ENCODE peak calls at places on chromosomes 6 and 20, in six cellular contexts. One of them, this sample, is unnamed.

GRCh38 chr6:30483677-30484279 is 5.5 kb upstream of the HLA-E start:
- DNase-seq in left ventricle myocardium superior: no peak
- DNase-seq in AG10803: peak; percentile 70
- DNase-seq in stimulated activated effector memory CD8-positive, alpha-beta T cell treated with anti-CD3 and anti-CD28 coated beads, Interleukin-12 subunit alpha, Interleukin-12 subunit beta, amount 100 ng/mL, for 72 hours: no peak
- DNase-seq in NCI-H1694 treated with DMSO at 0.1 percent for 48 hours: peak; percentile 14
- DNase-seq in A172: peak; percentile 62
- DNase-seq in this sample: no peak

GRCh38 chr6:135094403-135094821 is 39.8 kb upstream of the HBS1L start:
- DNase-seq in left ventricle myocardium superior: no peak
- DNase-seq in AG10803: no peak
- DNase-seq in stimulated activated effector memory CD8-positive, alpha-beta T cell treated with anti-CD3 and anti-CD28 coated beads, Interleukin-12 subunit alpha, Interleukin-12 subunit beta, amount 100 ng/mL, for 72 hours: no peak
- DNase-seq in NCI-H1694 treated with DMSO at 0.1 percent for 48 hours: no peak
- DNase-seq in A172: peak; percentile 20
- DNase-seq in this sample: no peak

GRCh38 chr20:22775671-22776139 is 191.3 kb upstream of the FOXA2 start:
- DNase-seq in left ventricle myocardium superior: no peak
- DNase-seq in AG10803: no peak
- DNase-seq in stimulated activated effector memory CD8-positive, alpha-beta T cell treated with anti-CD3 and anti-CD28 coated beads, Interleukin-12 subunit alpha, Interleukin-12 subunit beta, amount 100 ng/mL, for 72 hours: no peak
- DNase-seq in NCI-H1694 treated with DMSO at 0.1 percent for 48 hours: no peak
- DNase-seq in A172: peak; percentile 98
- DNase-seq in this sample: no peak

GRCh38 chr6:143333081-143333480 is 117.4 kb downstream of the ADAT2 start:
- DNase-seq in left ventricle myocardium superior: no peak
- DNase-seq in AG10803: peak; percentile 25
- DNase-seq in stimulated activated effector memory CD8-positive, alpha-beta T cell treated with anti-CD3 and anti-CD28 coated beads, Interleukin-12 subunit alpha, Interleukin-12 subunit beta, amount 100 ng/mL, for 72 hours: no peak
- DNase-seq in NCI-H1694 treated with DMSO at 0.1 percent for 48 hours: no peak
- DNase-seq in A172: no peak
- DNase-seq in this sample: no peak

GRCh38 chr6:118562959-118563358 is 14.9 kb downstream of the PLN start:
- DNase-seq in left ventricle myocardium superior: no peak
- DNase-seq in AG10803: peak; percentile 65
- DNase-seq in stimulated activated effector memory CD8-positive, alpha-beta T cell treated with anti-CD3 and anti-CD28 coated beads, Interleukin-12 subunit alpha, Interleukin-12 subunit beta, amount 100 ng/mL, for 72 hours: no peak
- DNase-seq in NCI-H1694 treated with DMSO at 0.1 percent for 48 hours: no peak
- DNase-seq in A172: no peak
- DNase-seq in this sample: no peak

GRCh38 chr6:167150815-167151557 is 6.8 kb downstream of the GPR31 start:
- DNase-seq in left ventricle myocardium superior: no peak
- DNase-seq in AG10803: no peak
- DNase-seq in stimulated activated effector memory CD8-positive, alpha-beta T cell treated with anti-CD3 and anti-CD28 coated beads, Interleukin-12 subunit alpha, Interleukin-12 subunit beta, amount 100 ng/mL, for 72 hours: no peak
- DNase-seq in NCI-H1694 treated with DMSO at 0.1 percent for 48 hours: no peak
- DNase-seq in A172: no peak
- DNase-seq in this sample: no peak

GRCh38 chr6:92790381-92790780 is 629.0 kb downstream of the EPHA7 start:
- DNase-seq in left ventricle myocardium superior: no peak
- DNase-seq in AG10803: no peak
- DNase-seq in stimulated activated effector memory CD8-positive, alpha-beta T cell treated with anti-CD3 and anti-CD28 coated beads, Interleukin-12 subunit alpha, Interleukin-12 subunit beta, amount 100 ng/mL, for 72 hours: no peak
- DNase-seq in NCI-H1694 treated with DMSO at 0.1 percent for 48 hours: no peak
- DNase-seq in A172: no peak
- DNase-seq in this sample: no peak

GRCh38 chr6:157096105-157096504 is 227.2 kb downstream of the TMEM242 start:
- DNase-seq in left ventricle myocardium superior: no peak
- DNase-seq in AG10803: no peak
- DNase-seq in stimulated activated effector memory CD8-positive, alpha-beta T cell treated with anti-CD3 and anti-CD28 coated beads, Interleukin-12 subunit alpha, Interleukin-12 subunit beta, amount 100 ng/mL, for 72 hours: no peak
- DNase-seq in NCI-H1694 treated with DMSO at 0.1 percent for 48 hours: no peak
- DNase-seq in A172: no peak
- DNase-seq in this sample: no peak

GRCh38 chr6:130624046-130624445 is 203.2 kb upstream of the SMLR1 start:
- DNase-seq in left ventricle myocardium superior: no peak
- DNase-seq in AG10803: no peak
- DNase-seq in stimulated activated effector memory CD8-positive, alpha-beta T cell treated with anti-CD3 and anti-CD28 coated beads, Interleukin-12 subunit alpha, Interleukin-12 subunit beta, amount 100 ng/mL, for 72 hours: no peak
- DNase-seq in NCI-H1694 treated with DMSO at 0.1 percent for 48 hours: no peak
- DNase-seq in A172: peak; percentile 4
- DNase-seq in this sample: no peak

GRCh38 chr6:112188906-112189305 is 65.5 kb downstream of the LAMA4 start:
- DNase-seq in left ventricle myocardium superior: no peak
- DNase-seq in AG10803: peak; percentile 78
- DNase-seq in stimulated activated effector memory CD8-positive, alpha-beta T cell treated with anti-CD3 and anti-CD28 coated beads, Interleukin-12 subunit alpha, Interleukin-12 subunit beta, amount 100 ng/mL, for 72 hours: no peak
- DNase-seq in NCI-H1694 treated with DMSO at 0.1 percent for 48 hours: no peak
- DNase-seq in A172: no peak
- DNase-seq in this sample: no peak

GRCh38 chr20:46739441-46740213 is 30.2 kb downstream of the SLC2A10 start:
- DNase-seq in left ventricle myocardium superior: no peak
- DNase-seq in AG10803: no peak
- DNase-seq in stimulated activated effector memory CD8-positive, alpha-beta T cell treated with anti-CD3 and anti-CD28 coated beads, Interleukin-12 subunit alpha, Interleukin-12 subunit beta, amount 100 ng/mL, for 72 hours: no peak
- DNase-seq in NCI-H1694 treated with DMSO at 0.1 percent for 48 hours: no peak
- DNase-seq in A172: no peak
- DNase-seq in this sample: no peak

GRCh38 chr6:33297956-33298772 is 578 bp downstream of the RGL2 start:
- DNase-seq in left ventricle myocardium superior: no peak
- DNase-seq in AG10803: peak; percentile 87
- DNase-seq in stimulated activated effector memory CD8-positive, alpha-beta T cell treated with anti-CD3 and anti-CD28 coated beads, Interleukin-12 subunit alpha, Interleukin-12 subunit beta, amount 100 ng/mL, for 72 hours: no peak
- DNase-seq in NCI-H1694 treated with DMSO at 0.1 percent for 48 hours: no peak
- DNase-seq in A172: peak; percentile 76
- DNase-seq in this sample: peak; percentile 75

GRCh38 chr20:37295001-37295400 is 5.5 kb downstream of the MANBAL start:
- DNase-seq in left ventricle myocardium superior: no peak
- DNase-seq in AG10803: peak; percentile 97
- DNase-seq in stimulated activated effector memory CD8-positive, alpha-beta T cell treated with anti-CD3 and anti-CD28 coated beads, Interleukin-12 subunit alpha, Interleukin-12 subunit beta, amount 100 ng/mL, for 72 hours: no peak
- DNase-seq in NCI-H1694 treated with DMSO at 0.1 percent for 48 hours: no peak
- DNase-seq in A172: peak; percentile 99
- DNase-seq in this sample: no peak

GRCh38 chr6:152343735-152344360 is 293.3 kb downstream of the SYNE1 start:
- DNase-seq in left ventricle myocardium superior: peak; percentile 60
- DNase-seq in AG10803: no peak
- DNase-seq in stimulated activated effector memory CD8-positive, alpha-beta T cell treated with anti-CD3 and anti-CD28 coated beads, Interleukin-12 subunit alpha, Interleukin-12 subunit beta, amount 100 ng/mL, for 72 hours: no peak
- DNase-seq in NCI-H1694 treated with DMSO at 0.1 percent for 48 hours: no peak
- DNase-seq in A172: no peak
- DNase-seq in this sample: no peak

GRCh38 chr6:121592955-121593665 is 157.7 kb downstream of the GJA1 start:
- DNase-seq in left ventricle myocardium superior: no peak
- DNase-seq in AG10803: peak; percentile 43
- DNase-seq in stimulated activated effector memory CD8-positive, alpha-beta T cell treated with anti-CD3 and anti-CD28 coated beads, Interleukin-12 subunit alpha, Interleukin-12 subunit beta, amount 100 ng/mL, for 72 hours: no peak
- DNase-seq in NCI-H1694 treated with DMSO at 0.1 percent for 48 hours: no peak
- DNase-seq in A172: no peak
- DNase-seq in this sample: no peak

GRCh38 chr20:19254086-19254821 is 41.8 kb downstream of the SLC24A3 start:
- DNase-seq in left ventricle myocardium superior: no peak
- DNase-seq in AG10803: peak; percentile 78
- DNase-seq in stimulated activated effector memory CD8-positive, alpha-beta T cell treated with anti-CD3 and anti-CD28 coated beads, Interleukin-12 subunit alpha, Interleukin-12 subunit beta, amount 100 ng/mL, for 72 hours: no peak
- DNase-seq in NCI-H1694 treated with DMSO at 0.1 percent for 48 hours: no peak
- DNase-seq in A172: no peak
- DNase-seq in this sample: no peak

GRCh38 chr20:50762045-50762422 is 30.7 kb downstream of the PARD6B start:
- DNase-seq in left ventricle myocardium superior: no peak
- DNase-seq in AG10803: no peak
- DNase-seq in stimulated activated effector memory CD8-positive, alpha-beta T cell treated with anti-CD3 and anti-CD28 coated beads, Interleukin-12 subunit alpha, Interleukin-12 subunit beta, amount 100 ng/mL, for 72 hours: no peak
- DNase-seq in NCI-H1694 treated with DMSO at 0.1 percent for 48 hours: no peak
- DNase-seq in A172: peak; percentile 19
- DNase-seq in this sample: no peak

GRCh38 chr6:69696273-69696672 is 100.5 kb downstream of the LMBRD1 start:
- DNase-seq in left ventricle myocardium superior: no peak
- DNase-seq in AG10803: no peak
- DNase-seq in stimulated activated effector memory CD8-positive, alpha-beta T cell treated with anti-CD3 and anti-CD28 coated beads, Interleukin-12 subunit alpha, Interleukin-12 subunit beta, amount 100 ng/mL, for 72 hours: no peak
- DNase-seq in NCI-H1694 treated with DMSO at 0.1 percent for 48 hours: no peak
- DNase-seq in A172: peak; percentile 1
- DNase-seq in this sample: no peak

GRCh38 chr20:57482796-57483195 is 42.1 kb downstream of the CTCFL start:
- DNase-seq in left ventricle myocardium superior: no peak
- DNase-seq in AG10803: no peak
- DNase-seq in stimulated activated effector memory CD8-positive, alpha-beta T cell treated with anti-CD3 and anti-CD28 coated beads, Interleukin-12 subunit alpha, Interleukin-12 subunit beta, amount 100 ng/mL, for 72 hours: no peak
- DNase-seq in NCI-H1694 treated with DMSO at 0.1 percent for 48 hours: no peak
- DNase-seq in A172: no peak
- DNase-seq in this sample: no peak

GRCh38 chr6:158960046-158960445 is 40.0 kb downstream of the RSPH3 start:
- DNase-seq in left ventricle myocardium superior: no peak
- DNase-seq in AG10803: no peak
- DNase-seq in stimulated activated effector memory CD8-positive, alpha-beta T cell treated with anti-CD3 and anti-CD28 coated beads, Interleukin-12 subunit alpha, Interleukin-12 subunit beta, amount 100 ng/mL, for 72 hours: no peak
- DNase-seq in NCI-H1694 treated with DMSO at 0.1 percent for 48 hours: no peak
- DNase-seq in A172: no peak
- DNase-seq in this sample: no peak

GRCh38 chr6:35691027-35691824 is 2.5 kb upstream of the FKBP5 start:
- DNase-seq in left ventricle myocardium superior: peak; percentile 91
- DNase-seq in AG10803: peak; percentile 80
- DNase-seq in stimulated activated effector memory CD8-positive, alpha-beta T cell treated with anti-CD3 and anti-CD28 coated beads, Interleukin-12 subunit alpha, Interleukin-12 subunit beta, amount 100 ng/mL, for 72 hours: no peak
- DNase-seq in NCI-H1694 treated with DMSO at 0.1 percent for 48 hours: no peak
- DNase-seq in A172: no peak
- DNase-seq in this sample: no peak

This sample was measured in GM12892.